ENCODE peak calls at places on chromosomes 5 and 9, in seven cellular contexts. Z, Q, A, C, N, X and J are unnamed samples.

GRCh38 chr9:130579738-130580463 is 524 bp downstream of the FUBP3 start:
- DNase-seq in Z (no peak), Q (no peak), A (no peak), C (no peak), N (no peak), X (no peak), J (no peak)

GRCh38 chr9:38046669-38047300 is 22.2 kb downstream of the SHB start:
- DNase-seq in Z (peak; percentile 73), Q (peak; percentile 85), A (no peak), C (peak; percentile 69), N (peak; percentile 69), X (peak; percentile 86), J (no peak)

GRCh38 chr9:90274725-90275124 is 367.9 kb downstream of the DIRAS2 start:
- DNase-seq in Z (no peak), Q (no peak), A (no peak), C (no peak), N (no peak), X (no peak), J (no peak)

GRCh38 chr9:35749515-35750255 is 598 bp downstream of the RGP1 start:
- DNase-seq in Z (peak; percentile 40), Q (peak; percentile 51), A (no peak), C (no peak), N (peak; percentile 50), X (no peak), J (no peak)

GRCh38 chr9:131593936-131594665 is 48.8 kb downstream of the PRRT1B start:
- DNase-seq in Z (no peak), Q (no peak), A (no peak), C (no peak), N (no peak), X (no peak), J (no peak)

GRCh38 chr5:1524799-1525623 is 1.3 kb upstream of the LPCAT1 start:
- DNase-seq in Z (no peak), Q (peak; percentile 10), A (no peak), C (no peak), N (peak; percentile 31), X (no peak), J (peak; percentile 85)

GRCh38 chr9:132525308-132525707 is 57.1 kb upstream of the BARHL1 start:
- DNase-seq in Z (no peak), Q (no peak), A (no peak), C (no peak), N (no peak), X (no peak), J (no peak)

GRCh38 chr5:66362676-66363075 is 218.6 kb downstream of the SREK1 start:
- DNase-seq in Z (no peak), Q (no peak), A (no peak), C (no peak), N (no peak), X (no peak), J (no peak)

GRCh38 chr5:125484272-125485002 is 738.0 kb upstream of the ZNF608 start:
- DNase-seq in Z (peak; percentile 97), Q (peak; percentile 77), A (no peak), C (peak; percentile 93), N (no peak), X (peak; percentile 98), J (peak; percentile 63)

GRCh38 chr5:77281969-77282336 is 71.5 kb downstream of the PDE8B start:
- DNase-seq in Z (no peak), Q (no peak), A (no peak), C (no peak), N (no peak), X (no peak), J (no peak)

GRCh38 chr9:111566234-111566633 is 33.2 kb downstream of the PTGR1 start:
- DNase-seq in Z (no peak), Q (peak; percentile 14), A (no peak), C (no peak), N (peak; percentile 70), X (no peak), J (no peak)

GRCh38 chr5:154460172-154460571 is 14.4 kb downstream of the SAP30L start:
- DNase-seq in Z (no peak), Q (no peak), A (no peak), C (no peak), N (no peak), X (no peak), J (no peak)

GRCh38 chr5:154465169-154465568 is 12.9 kb downstream of the HAND1 start:
- DNase-seq in Z (peak; percentile 93), Q (no peak), A (no peak), C (peak; percentile 74), N (no peak), X (no peak), J (no peak)

GRCh38 chr5:154459015-154459414 is 13.2 kb downstream of the SAP30L start:
- DNase-seq in Z (no peak), Q (no peak), A (no peak), C (no peak), N (no peak), X (no peak), J (no peak)

GRCh38 chr5:154464435-154464834 is 13.6 kb downstream of the HAND1 start:
- DNase-seq in Z (no peak), Q (no peak), A (no peak), C (no peak), N (no peak), X (no peak), J (no peak)

DNA sequence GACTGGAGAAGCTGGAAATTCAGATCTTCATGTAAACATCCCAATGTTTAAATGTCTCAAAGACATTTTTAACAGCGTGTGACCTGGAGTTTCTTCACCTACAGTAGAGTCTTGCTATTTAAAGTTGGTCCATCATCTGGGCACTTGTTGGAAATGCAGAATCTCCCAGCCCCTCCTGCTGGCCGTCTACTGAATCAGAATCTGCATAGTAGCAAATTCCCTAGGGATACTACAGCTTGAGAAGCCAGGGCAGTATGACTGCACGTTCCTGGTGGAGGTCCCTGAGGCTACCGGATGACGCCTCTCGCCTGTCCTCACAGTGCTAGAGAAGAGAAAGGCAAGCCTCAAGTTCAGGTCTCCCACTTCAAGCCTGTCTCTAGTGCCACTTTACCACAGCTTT is 15.7 kb downstream of the SAP30L start:
- DNase-seq in Z (peak; percentile 43), Q (no peak), A (no peak), C (peak; percentile 34), N (no peak), X (no peak), J (no peak)
- TF ChIP-seq CTCF in Z (peak; percentile 13), Q (no peak), A (peak; percentile 60), C (peak; percentile 35), N (no peak), X (peak; percentile 32), J (peak; percentile 70)

GRCh38 chr5:133287500-133287899 is 235.7 kb downstream of the HSPA4 start:
- DNase-seq in Z (peak; percentile 67), Q (peak; percentile 30), A (peak; percentile 56), C (peak; percentile 44), N (peak; percentile 67), X (peak; percentile 18), J (no peak)
- TF ChIP-seq CTCF in Z (peak; percentile 66), Q (peak; percentile 47), A (no peak), C (peak; percentile 58), N (peak; percentile 42), X (peak; percentile 57), J (peak; percentile 78)

GRCh38 chr5:179821298-179822058 is 773 bp downstream of the SQSTM1 start:
- DNase-seq in Z (peak; percentile 99), Q (peak; percentile 99), A (peak; percentile 79), C (peak; percentile 90), N (peak; percentile 97), X (peak; percentile 90), J (peak; percentile 98)
- TF ChIP-seq CTCF in Z (no peak), Q (peak; percentile 22), A (peak; percentile 16), C (no peak), N (peak; percentile 7), X (no peak), J (peak; percentile 58)

DNA sequence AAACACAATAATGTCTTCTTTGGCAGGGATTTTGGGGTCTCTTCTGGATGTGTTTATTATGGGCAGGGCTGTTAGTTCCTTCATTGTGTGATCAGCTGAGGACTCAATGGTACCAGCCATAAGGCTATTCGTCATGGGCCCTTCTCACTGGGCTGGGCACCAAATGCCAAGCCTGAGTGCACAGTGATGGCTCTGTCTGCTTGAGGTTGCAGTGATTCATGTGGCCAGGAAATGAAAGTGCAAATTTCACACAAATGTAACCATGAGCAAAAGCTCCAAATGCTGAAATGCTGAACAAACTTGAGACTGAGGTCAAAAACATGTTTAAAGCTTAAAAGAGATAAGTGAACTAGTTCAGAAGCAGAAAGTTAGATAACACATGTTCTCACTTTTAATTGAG is 191.0 kb downstream of the TARS1 start:
- DNase-seq in Z (no peak), Q (no peak), A (no peak), C (peak; percentile 21), N (no peak), X (peak; percentile 51), J (no peak)
- TF ChIP-seq CTCF in Z (no peak), Q (no peak), A (no peak), C (no peak), N (no peak), X (no peak), J (no peak)

GRCh38 chr9:133525677-133526076 is 918 bp upstream of the MYMK start:
- DNase-seq in Z (no peak), Q (no peak), A (no peak), C (no peak), N (no peak), X (no peak), J (no peak)
- TF ChIP-seq CTCF in Z (no peak), Q (no peak), A (no peak), C (no peak), N (no peak), X (no peak), J (no peak)

DNA sequence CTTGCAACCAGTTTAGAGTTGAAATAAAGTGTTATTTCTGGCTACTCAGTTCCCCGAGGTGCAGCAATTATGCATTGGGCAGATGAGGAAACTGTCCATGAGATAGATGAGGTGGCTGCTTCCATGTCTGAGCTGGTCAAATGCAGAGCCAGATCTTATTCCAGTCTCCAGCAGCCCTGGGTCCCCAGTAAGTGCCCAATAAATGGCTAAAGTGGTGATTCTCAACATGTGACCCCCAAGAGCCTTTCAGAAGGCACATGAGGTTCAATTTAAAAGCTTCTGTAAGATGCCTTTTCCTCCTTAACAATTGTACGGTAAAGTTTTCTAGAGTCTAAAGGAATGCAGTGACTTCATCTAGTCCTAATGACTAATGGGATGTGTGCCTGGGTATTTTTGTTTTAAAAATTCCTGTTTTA is 17.5 kb downstream of the ATOX1 start:
- DNase-seq in Z (no peak), Q (no peak), A (no peak), C (peak; percentile 81), N (no peak), X (peak; percentile 82), J (no peak)
- TF ChIP-seq CTCF in Z (no peak), Q (no peak), A (peak; percentile 54), C (no peak), N (peak; percentile 5), X (no peak), J (peak; percentile 11)

GRCh38 chr5:139488269-139488668 is 5.7 kb upstream of the STING1 start:
- DNase-seq in Z (no peak), Q (no peak), A (no peak), C (no peak), N (peak; percentile 37), X (no peak), J (peak; percentile 28)
- TF ChIP-seq CTCF in Z (no peak), Q (no peak), A (no peak), C (no peak), N (no peak), X (no peak), J (no peak)